ENCODE peak calls at places on chromosome 5, in seven cellular contexts. S, N, A, C, Y, V and W are unnamed samples.

GRCh38 chr5:142474426-142474825 is 149.6 kb upstream of the SPRY4 start:
- DNase-seq in S (no peak), N (no peak), A (no peak), C (no peak), Y (peak), V (no peak), W (no peak)

GRCh38 chr5:368162-369084 is 46.9 kb downstream of the AHRR start:
- DNase-seq in S (no peak), N (no peak), A (peak), C (peak), Y (no peak), V (peak), W (peak)

GRCh38 chr5:7850533-7851239 is at the start of gene CFAP90:
- DNase-seq in S (no peak), N (no peak), A (peak), C (peak), Y (no peak), V (peak), W (no peak)

GRCh38 chr5:113212244-113212920 is 222.4 kb downstream of the TSSK1B start:
- DNase-seq in S (no peak), N (no peak), A (no peak), C (no peak), Y (peak), V (peak), W (no peak)

GRCh38 chr5:145958463-145958862 is 22.1 kb downstream of the SH3RF2 start:
- DNase-seq in S (no peak), N (no peak), A (peak), C (peak), Y (no peak), V (no peak), W (no peak)

GRCh38 chr5:146291421-146292074 is 47.1 kb upstream of the POU4F3 start:
- DNase-seq in S (no peak), N (peak), A (no peak), C (peak), Y (peak), V (peak), W (no peak)

GRCh38 chr5:54743997-54744788 is 226.6 kb downstream of the SNX18 start:
- DNase-seq in S (no peak), N (peak), A (peak), C (peak), Y (peak), V (peak), W (peak)

GRCh38 chr5:2019716-2020115 is 137.0 kb upstream of the IRX4 start:
- DNase-seq in S (no peak), N (no peak), A (no peak), C (no peak), Y (no peak), V (no peak), W (no peak)

GRCh38 chr5:103450333-103451061 is 112.1 kb downstream of the NUDT12 start:
- DNase-seq in S (no peak), N (no peak), A (no peak), C (no peak), Y (peak), V (peak), W (no peak)

GRCh38 chr5:5342784-5343183 is 79.7 kb upstream of the ICE1 start:
- DNase-seq in S (no peak), N (no peak), A (no peak), C (no peak), Y (peak), V (peak), W (no peak)

GRCh38 chr5:74290634-74291033 is 349.9 kb downstream of the ENC1 start:
- DNase-seq in S (no peak), N (no peak), A (no peak), C (peak), Y (no peak), V (no peak), W (no peak)

GRCh38 chr5:79202076-79202475 is 33.9 kb upstream of the JMY start:
- DNase-seq in S (no peak), N (no peak), A (no peak), C (no peak), Y (peak), V (peak), W (no peak)

GRCh38 chr5:1331861-1332405 is 13.0 kb downstream of the CLPTM1L start:
- DNase-seq in S (no peak), N (no peak), A (no peak), C (no peak), Y (no peak), V (no peak), W (no peak)

GRCh38 chr5:6632324-6632930 is 417 bp downstream of the NSUN2 start:
- DNase-seq in S (no peak), N (no peak), A (no peak), C (peak), Y (peak), V (no peak), W (no peak)

GRCh38 chr5:72268753-72269410 is 51.2 kb downstream of the MRPS27 start:
- DNase-seq in S (no peak), N (peak), A (peak), C (peak), Y (peak), V (peak), W (peak)
- TF ChIP-seq CTCF in S (peak), N (peak), A (peak), C (no peak), Y (peak), V (peak), W (no peak)

DNA sequence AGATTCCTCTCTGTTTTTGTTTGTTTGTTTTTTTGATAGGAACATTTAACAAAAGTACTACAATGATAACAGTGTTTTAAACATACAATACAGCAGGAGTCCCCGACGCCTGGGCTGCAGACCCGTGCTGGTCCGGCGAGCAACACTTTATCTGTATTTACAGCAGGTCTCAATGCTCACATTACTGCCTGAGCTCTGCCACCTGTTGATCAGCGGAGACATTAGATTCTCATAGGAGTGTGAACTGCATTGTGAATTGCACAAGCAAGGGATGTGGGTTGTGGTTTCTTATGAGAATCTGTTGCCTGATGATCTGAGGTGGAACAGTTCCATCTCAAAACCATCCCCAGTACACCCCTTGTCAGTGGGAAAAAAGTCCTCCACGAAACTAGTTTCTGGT is 1068.5 kb upstream of the CDH10 start:
- DNase-seq in S (no peak), N (peak), A (no peak), C (no peak), Y (no peak), V (no peak), W (no peak)
- TF ChIP-seq CTCF in S (no peak), N (no peak), A (no peak), C (no peak), Y (no peak), V (no peak), W (no peak)

DNA sequence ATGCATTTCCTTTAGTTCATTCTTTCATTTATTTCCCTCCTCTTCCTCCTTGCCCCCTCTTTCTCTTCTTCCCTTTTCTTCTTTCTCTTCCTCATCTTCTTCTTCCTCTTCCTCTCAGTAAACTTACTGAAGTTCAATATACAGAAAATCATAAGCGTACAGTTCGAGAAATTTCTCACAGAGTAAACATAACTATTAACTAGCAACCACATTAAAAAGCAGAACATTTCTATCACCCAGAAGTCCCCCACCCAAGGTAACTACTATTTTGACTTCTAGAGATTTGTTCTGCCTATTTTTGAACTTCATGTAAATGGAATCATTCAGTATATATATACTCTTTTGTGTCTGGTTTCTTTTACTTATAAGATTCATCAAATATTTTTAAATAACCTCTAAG is 48.2 kb downstream of the TNFAIP8 start:
- DNase-seq in S (no peak), N (no peak), A (no peak), C (no peak), Y (no peak), V (no peak), W (no peak)
- TF ChIP-seq CTCF in S (no peak), N (no peak), A (no peak), C (no peak), Y (no peak), V (no peak), W (no peak)

GRCh38 chr5:151060742-151061141 is 20.1 kb downstream of the TNIP1 start:
- DNase-seq in S (no peak), N (no peak), A (no peak), C (no peak), Y (no peak), V (no peak), W (no peak)

GRCh38 chr5:151058301-151058700 is 22.5 kb downstream of the TNIP1 start:
- DNase-seq in S (no peak), N (no peak), A (no peak), C (no peak), Y (no peak), V (no peak), W (no peak)

GRCh38 chr5:151056367-151057306 is 24.2 kb downstream of the TNIP1 start:
- DNase-seq in S (no peak), N (no peak), A (no peak), C (no peak), Y (no peak), V (no peak), W (no peak)

GRCh38 chr5:151062405-151063135 is 18.3 kb downstream of the TNIP1 start:
- DNase-seq in S (no peak), N (no peak), A (no peak), C (no peak), Y (no peak), V (no peak), W (no peak)

GRCh38 chr5:151058891-151059611 is 21.8 kb downstream of the TNIP1 start:
- DNase-seq in S (no peak), N (peak), A (no peak), C (no peak), Y (no peak), V (no peak), W (no peak)
- TF ChIP-seq CTCF in S (no peak), N (peak), A (no peak), C (no peak), Y (no peak), V (no peak), W (no peak)

DNA sequence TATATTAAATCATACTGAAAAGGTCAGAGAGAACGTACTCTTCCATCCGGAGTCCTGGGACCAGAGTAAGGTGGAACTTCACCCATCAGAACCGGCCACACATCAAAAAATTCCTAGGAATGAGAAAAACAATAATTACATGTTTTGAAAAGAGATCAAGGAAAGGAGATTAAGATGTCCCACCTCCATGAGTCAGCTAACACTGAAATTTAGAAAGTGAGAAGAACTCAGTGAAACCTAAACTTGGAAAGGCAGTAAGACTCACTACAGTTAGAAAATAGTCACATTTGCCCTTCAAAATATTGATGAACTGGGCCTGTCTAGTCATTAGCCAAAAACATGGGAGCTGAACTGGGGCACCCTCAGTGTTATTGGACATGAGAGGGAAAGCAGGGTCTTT is 23.0 kb downstream of the PDE6A start:
- DNase-seq in S (no peak), N (no peak), A (no peak), C (no peak), Y (no peak), V (no peak), W (no peak)
- TF ChIP-seq CTCF in S (no peak), N (no peak), A (no peak), C (no peak), Y (no peak), V (no peak), W (no peak)